ENCODE peak calls at places on chromosome 22, in six cellular contexts. One of them, this sample, is unnamed.

GRCh38 chr22:45537734-45538181 is 35.1 kb downstream of the FBLN1 start:
- DNase-seq in stomach: peak; percentile 30
- DNase-seq in ovary: peak; percentile 61
- DNase-seq in PC-9: no peak
- DNase-seq in right lobe of liver: no peak
- DNase-seq in sigmoid colon: peak; percentile 90
- DNase-seq in this sample: peak; percentile 46

GRCh38 chr22:41249442-41249841 is 8.7 kb upstream of the CHADL start:
- DNase-seq in stomach: no peak
- DNase-seq in ovary: no peak
- DNase-seq in PC-9: no peak
- DNase-seq in right lobe of liver: no peak
- DNase-seq in sigmoid colon: no peak
- DNase-seq in this sample: no peak

GRCh38 chr22:45006101-45006872 is 3.5 kb downstream of the PHF21B start:
- DNase-seq in stomach: no peak
- DNase-seq in ovary: no peak
- DNase-seq in PC-9: no peak
- DNase-seq in right lobe of liver: no peak
- DNase-seq in sigmoid colon: no peak
- DNase-seq in this sample: no peak

GRCh38 chr22:50581950-50582561 is 593 bp downstream of the CHKB start:
- DNase-seq in stomach: no peak
- DNase-seq in ovary: no peak
- DNase-seq in PC-9: peak; percentile 50
- DNase-seq in right lobe of liver: no peak
- DNase-seq in sigmoid colon: peak; percentile 77
- DNase-seq in this sample: no peak

GRCh38 chr22:50401907-50402306 is 58.8 kb downstream of the PPP6R2 start:
- DNase-seq in stomach: no peak
- DNase-seq in ovary: no peak
- DNase-seq in PC-9: no peak
- DNase-seq in right lobe of liver: no peak
- DNase-seq in sigmoid colon: no peak
- DNase-seq in this sample: no peak

GRCh38 chr22:39244496-39245129 is at the start of gene PDGFB:
- DNase-seq in stomach: peak; percentile 61
- DNase-seq in ovary: no peak
- DNase-seq in PC-9: peak; percentile 61
- DNase-seq in right lobe of liver: no peak
- DNase-seq in sigmoid colon: no peak
- DNase-seq in this sample: peak; percentile 63

GRCh38 chr22:48449466-48450187 is 1378.0 kb downstream of the BRD1 start:
- DNase-seq in stomach: no peak
- DNase-seq in ovary: no peak
- DNase-seq in PC-9: no peak
- DNase-seq in right lobe of liver: peak; percentile 42
- DNase-seq in sigmoid colon: no peak
- DNase-seq in this sample: no peak

GRCh38 chr22:17951315-17951714 is 73.0 kb downstream of the MICAL3 start:
- DNase-seq in stomach: no peak
- DNase-seq in ovary: no peak
- DNase-seq in PC-9: no peak
- DNase-seq in right lobe of liver: no peak
- DNase-seq in sigmoid colon: no peak
- DNase-seq in this sample: no peak

GRCh38 chr22:45105281-45105700 is 58.4 kb upstream of the NUP50 start:
- DNase-seq in stomach: no peak
- DNase-seq in ovary: no peak
- DNase-seq in PC-9: peak; percentile 86
- DNase-seq in right lobe of liver: no peak
- DNase-seq in sigmoid colon: no peak
- DNase-seq in this sample: no peak

GRCh38 chr22:36823177-36823839 is 6.5 kb upstream of the PVALB start:
- DNase-seq in stomach: no peak
- DNase-seq in ovary: no peak
- DNase-seq in PC-9: no peak
- DNase-seq in right lobe of liver: no peak
- DNase-seq in sigmoid colon: no peak
- DNase-seq in this sample: no peak

GRCh38 chr22:25696763-25697710 is 45.0 kb upstream of the MYO18B start:
- DNase-seq in stomach: no peak
- DNase-seq in ovary: no peak
- DNase-seq in PC-9: no peak
- DNase-seq in right lobe of liver: no peak
- DNase-seq in sigmoid colon: no peak
- DNase-seq in this sample: no peak

GRCh38 chr22:25692392-25692791 is 49.6 kb upstream of the MYO18B start:
- DNase-seq in stomach: no peak
- DNase-seq in ovary: no peak
- DNase-seq in PC-9: no peak
- DNase-seq in right lobe of liver: no peak
- DNase-seq in sigmoid colon: no peak
- DNase-seq in this sample: no peak

GRCh38 chr22:25690798-25691197 is 51.2 kb upstream of the MYO18B start:
- DNase-seq in stomach: no peak
- DNase-seq in ovary: no peak
- DNase-seq in PC-9: no peak
- DNase-seq in right lobe of liver: no peak
- DNase-seq in sigmoid colon: no peak
- DNase-seq in this sample: no peak

GRCh38 chr22:25692965-25693565 is 48.9 kb upstream of the MYO18B start:
- DNase-seq in stomach: no peak
- DNase-seq in ovary: no peak
- DNase-seq in PC-9: no peak
- DNase-seq in right lobe of liver: no peak
- DNase-seq in sigmoid colon: no peak
- DNase-seq in this sample: no peak

DNA sequence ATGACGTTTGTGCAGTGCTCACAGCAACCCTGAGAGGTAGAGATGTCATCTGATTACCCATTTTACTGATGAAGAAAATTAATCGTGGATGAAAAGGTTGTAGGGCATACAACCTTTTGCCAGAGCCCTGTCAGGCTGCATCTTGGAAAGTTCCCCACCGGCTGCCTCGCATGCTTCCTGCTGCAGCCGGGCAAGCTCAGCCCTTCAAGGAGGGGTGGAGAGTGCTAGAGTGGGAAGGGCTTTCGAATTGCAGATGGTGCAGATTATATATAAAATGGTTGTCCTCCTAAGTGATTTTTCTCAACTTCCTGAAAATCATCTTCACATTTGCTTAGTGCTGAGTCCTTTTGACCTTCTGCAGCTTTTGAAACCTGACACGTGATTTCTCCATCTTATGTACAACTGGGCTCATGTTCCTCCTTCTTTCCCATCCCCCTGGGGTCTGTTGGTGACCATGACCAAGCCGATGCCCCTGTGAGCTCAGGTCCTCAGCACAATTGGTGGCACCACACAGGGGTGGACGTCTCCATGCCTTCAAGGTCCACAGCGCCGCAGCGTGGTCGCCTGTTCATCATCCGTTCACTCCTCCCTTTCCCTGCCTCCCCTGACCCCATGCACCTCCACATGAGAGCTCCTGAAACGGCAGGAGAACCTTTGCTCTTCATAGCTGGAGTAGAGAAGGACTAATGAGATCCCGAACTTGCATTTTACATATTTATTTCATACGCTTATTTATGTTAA is 47.7 kb upstream of the MYO18B start:
- DNase-seq in stomach: no peak
- DNase-seq in ovary: no peak
- DNase-seq in PC-9: no peak
- DNase-seq in right lobe of liver: no peak
- DNase-seq in sigmoid colon: no peak
- DNase-seq in this sample: no peak
- TF ChIP-seq CTCF in stomach: no peak
- TF ChIP-seq CTCF in ovary: no peak
- TF ChIP-seq CTCF in PC-9: no peak
- TF ChIP-seq CTCF in right lobe of liver: no peak
- TF ChIP-seq CTCF in sigmoid colon: no peak
- TF ChIP-seq CTCF in this sample: no peak

DNA sequence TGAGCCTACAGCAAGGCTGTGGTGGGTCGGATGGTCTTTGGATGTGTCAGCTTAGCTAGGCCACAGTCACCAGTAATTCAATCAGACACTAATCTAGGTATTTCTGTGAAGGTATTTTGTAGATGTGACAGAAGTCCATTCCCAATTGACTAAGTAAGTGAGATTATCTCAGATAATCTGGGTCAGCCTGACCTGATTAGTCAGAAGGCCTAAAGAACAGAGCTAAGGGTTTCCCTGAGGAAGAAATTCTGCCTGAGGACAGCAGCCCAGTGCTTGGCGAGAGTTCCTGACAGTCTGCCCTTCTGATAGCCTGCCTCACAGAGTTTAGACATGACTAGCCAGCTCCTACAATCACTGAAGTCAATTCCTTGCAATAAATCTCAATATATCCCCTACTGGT is 28.7 kb downstream of the GUCD1 start:
- DNase-seq in stomach: no peak
- DNase-seq in ovary: no peak
- DNase-seq in PC-9: peak; percentile 43
- DNase-seq in right lobe of liver: no peak
- DNase-seq in sigmoid colon: no peak
- DNase-seq in this sample: no peak
- H3K27ac ChIP-seq in stomach: no peak overlapping the region
- H3K27ac ChIP-seq in ovary: no peak overlapping the region
- H3K27ac ChIP-seq in PC-9: no peak overlapping the region
- H3K27ac ChIP-seq in right lobe of liver: no peak overlapping the region
- H3K27ac ChIP-seq in sigmoid colon: no peak overlapping the region
- H3K27ac ChIP-seq in this sample: no peak overlapping the region

GRCh38 chr22:32848226-32848625 is 46.7 kb downstream of the TIMP3 start:
- DNase-seq in stomach: no peak
- DNase-seq in ovary: no peak
- DNase-seq in PC-9: no peak
- DNase-seq in right lobe of liver: no peak
- DNase-seq in sigmoid colon: no peak
- DNase-seq in this sample: no peak
- H3K4me1 ChIP-seq in stomach: peaks cover 31% of the 10 kb centered on the region
- H3K4me1 ChIP-seq in ovary: peaks cover 29% of the 10 kb centered on the region
- H3K4me1 ChIP-seq in PC-9: no peaks in the 10 kb centered on the region
- H3K4me1 ChIP-seq in right lobe of liver: no peaks in the 10 kb centered on the region
- H3K4me1 ChIP-seq in sigmoid colon: no peaks in the 10 kb centered on the region
- H3K4me1 ChIP-seq in this sample: peaks cover 100% of the 10 kb centered on the region

GRCh38 chr22:46959369-46959768 is 196.9 kb downstream of the TBC1D22A start:
- DNase-seq in stomach: no peak
- DNase-seq in ovary: no peak
- DNase-seq in PC-9: no peak
- DNase-seq in right lobe of liver: no peak
- DNase-seq in sigmoid colon: peak; percentile 36
- DNase-seq in this sample: no peak
- TF ChIP-seq CTCF in stomach: no peak
- TF ChIP-seq CTCF in ovary: no peak
- TF ChIP-seq CTCF in PC-9: no peak
- TF ChIP-seq CTCF in right lobe of liver: no peak
- TF ChIP-seq CTCF in sigmoid colon: no peak
- TF ChIP-seq CTCF in this sample: no peak

GRCh38 chr22:35739642-35740041 is 22.0 kb downstream of the APOL5 start:
- DNase-seq in stomach: peak; percentile 23
- DNase-seq in ovary: no peak
- DNase-seq in PC-9: no peak
- DNase-seq in right lobe of liver: no peak
- DNase-seq in sigmoid colon: no peak
- DNase-seq in this sample: no peak
- H3K27ac ChIP-seq in stomach: no peak overlapping the region
- H3K27ac ChIP-seq in ovary: no peak overlapping the region
- H3K27ac ChIP-seq in PC-9: no peak overlapping the region
- H3K27ac ChIP-seq in right lobe of liver: no peak overlapping the region
- H3K27ac ChIP-seq in sigmoid colon: no peak overlapping the region
- H3K27ac ChIP-seq in this sample: no peak overlapping the region

DNA sequence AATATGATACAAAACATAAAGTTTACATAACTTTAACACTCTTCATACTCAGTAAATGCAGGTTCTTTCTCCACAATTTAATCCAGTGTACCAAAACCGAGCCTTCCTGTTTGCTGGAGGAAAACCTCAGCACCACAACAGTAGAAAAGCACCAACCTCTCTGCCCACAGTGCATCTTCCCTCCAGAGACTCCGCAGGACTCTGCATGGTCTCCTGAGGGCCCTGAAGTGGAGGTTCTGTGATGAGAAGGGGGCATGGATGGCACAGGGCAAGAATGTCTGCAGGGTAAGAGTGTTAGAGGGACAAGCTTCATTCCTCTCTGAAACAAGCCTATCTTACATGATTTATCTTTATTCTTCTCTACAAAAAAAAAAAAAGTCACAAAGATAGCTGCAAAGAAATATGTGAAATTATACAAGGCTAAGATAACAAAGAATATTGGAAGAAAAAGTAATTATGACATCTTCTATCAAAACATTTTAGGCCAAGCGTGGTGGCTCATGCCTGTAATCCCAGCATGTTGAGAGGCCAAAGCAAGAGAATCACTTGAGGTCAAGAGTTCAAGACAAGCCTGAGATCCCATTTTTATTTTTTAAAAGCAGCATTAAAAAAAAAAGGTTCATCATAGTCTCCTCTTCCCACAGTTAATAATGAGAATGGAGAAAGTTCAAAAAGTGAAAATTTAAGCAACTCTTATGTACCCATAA is 102.0 kb downstream of the VPREB1 start:
- DNase-seq in stomach: no peak
- DNase-seq in ovary: no peak
- DNase-seq in PC-9: no peak
- DNase-seq in right lobe of liver: no peak
- DNase-seq in sigmoid colon: no peak
- DNase-seq in this sample: no peak
- H3K4me1 ChIP-seq in stomach: peaks cover 5% of the 10 kb centered on the region
- H3K4me1 ChIP-seq in ovary: no peaks in the 10 kb centered on the region
- H3K4me1 ChIP-seq in PC-9: no peaks in the 10 kb centered on the region
- H3K4me1 ChIP-seq in right lobe of liver: no peaks in the 10 kb centered on the region
- H3K4me1 ChIP-seq in sigmoid colon: no peaks in the 10 kb centered on the region
- H3K4me1 ChIP-seq in this sample: no peaks in the 10 kb centered on the region

This sample was measured in left ventricle myocardium inferior.